ENCODE peak calls at places on chromosomes 11 and 22, in six cellular contexts. One of them, this sample, is unnamed.
A peak's percentile ranks its signal among the peaks of the same experiment; 100 is the strongest.

GRCh38 chr11:34235189-34235588 is 122.6 kb downstream of the ABTB2 start:
- DNase-seq in Panc1: no peak
- DNase-seq in HCT116: no peak
- DNase-seq in stomach: no peak
- DNase-seq in prostate gland: no peak
- DNase-seq in HepG2: no peak
- DNase-seq in this sample: no peak

GRCh38 chr11:77068461-77069335 is 1.9 kb downstream of the CAPN5 start:
- DNase-seq in Panc1: no peak
- DNase-seq in HCT116: no peak
- DNase-seq in stomach: no peak
- DNase-seq in prostate gland: no peak
- DNase-seq in HepG2: no peak
- DNase-seq in this sample: peak; percentile 62

GRCh38 chr11:132072044-132072879 is 701.8 kb downstream of the NTM start:
- DNase-seq in Panc1: no peak
- DNase-seq in HCT116: no peak
- DNase-seq in stomach: no peak
- DNase-seq in prostate gland: no peak
- DNase-seq in HepG2: no peak
- DNase-seq in this sample: no peak

GRCh38 chr11:73203790-73204189 is 14.3 kb upstream of the P2RY2 start:
- DNase-seq in Panc1: no peak
- DNase-seq in HCT116: no peak
- DNase-seq in stomach: no peak
- DNase-seq in prostate gland: no peak
- DNase-seq in HepG2: no peak
- DNase-seq in this sample: peak; percentile 56

GRCh38 chr11:127106142-127106541 is 105.6 kb upstream of the KIRREL3 start:
- DNase-seq in Panc1: no peak
- DNase-seq in HCT116: no peak
- DNase-seq in stomach: no peak
- DNase-seq in prostate gland: peak; percentile 21
- DNase-seq in HepG2: no peak
- DNase-seq in this sample: no peak

GRCh38 chr11:9951714-9952275 is 287.9 kb downstream of the SWAP70 start:
- DNase-seq in Panc1: no peak
- DNase-seq in HCT116: no peak
- DNase-seq in stomach: no peak
- DNase-seq in prostate gland: no peak
- DNase-seq in HepG2: no peak
- DNase-seq in this sample: no peak

GRCh38 chr11:63619967-63620366 is 5.7 kb upstream of the PLAAT3 start:
- DNase-seq in Panc1: no peak
- DNase-seq in HCT116: no peak
- DNase-seq in stomach: no peak
- DNase-seq in prostate gland: no peak
- DNase-seq in HepG2: no peak
- DNase-seq in this sample: no peak

GRCh38 chr11:123054301-123055065 is 7.5 kb downstream of the HSPA8 start:
- DNase-seq in Panc1: no peak
- DNase-seq in HCT116: peak; percentile 56
- DNase-seq in stomach: no peak
- DNase-seq in prostate gland: peak; percentile 44
- DNase-seq in HepG2: peak; percentile 70
- DNase-seq in this sample: no peak

GRCh38 chr11:68998390-68998911 is 14.6 kb downstream of the MRGPRF start:
- DNase-seq in Panc1: no peak
- DNase-seq in HCT116: no peak
- DNase-seq in stomach: no peak
- DNase-seq in prostate gland: no peak
- DNase-seq in HepG2: no peak
- DNase-seq in this sample: peak; percentile 71

GRCh38 chr22:37492428-37493344 is 6.5 kb upstream of the MFNG start:
- DNase-seq in Panc1: no peak
- DNase-seq in HCT116: no peak
- DNase-seq in stomach: no peak
- DNase-seq in prostate gland: no peak
- DNase-seq in HepG2: no peak
- DNase-seq in this sample: no peak

GRCh38 chr22:35661377-35661937 is 13.2 kb downstream of the APOL6 start:
- DNase-seq in Panc1: no peak
- DNase-seq in HCT116: no peak
- DNase-seq in stomach: no peak
- DNase-seq in prostate gland: no peak
- DNase-seq in HepG2: no peak
- DNase-seq in this sample: no peak

GRCh38 chr11:130652671-130653335 is 204.4 kb downstream of the ADAMTS15 start:
- DNase-seq in Panc1: no peak
- DNase-seq in HCT116: no peak
- DNase-seq in stomach: peak; percentile 39
- DNase-seq in prostate gland: peak; percentile 49
- DNase-seq in HepG2: no peak
- DNase-seq in this sample: peak; percentile 89

GRCh38 chr22:49010086-49010863 is 817.4 kb downstream of the BRD1 start:
- DNase-seq in Panc1: no peak
- DNase-seq in HCT116: no peak
- DNase-seq in stomach: peak; percentile 15
- DNase-seq in prostate gland: no peak
- DNase-seq in HepG2: no peak
- DNase-seq in this sample: no peak

GRCh38 chr11:19447150-19447566 is 206.4 kb upstream of the E2F8 start:
- DNase-seq in Panc1: no peak
- DNase-seq in HCT116: no peak
- DNase-seq in stomach: no peak
- DNase-seq in prostate gland: no peak
- DNase-seq in HepG2: no peak
- DNase-seq in this sample: no peak

GRCh38 chr11:134244593-134244992 is 8.6 kb downstream of the THYN1 start:
- DNase-seq in Panc1: no peak
- DNase-seq in HCT116: no peak
- DNase-seq in stomach: no peak
- DNase-seq in prostate gland: no peak
- DNase-seq in HepG2: peak; percentile 35
- DNase-seq in this sample: peak; percentile 69

GRCh38 chr22:18108187-18108586 is 2.4 kb upstream of the TUBA8 start:
- DNase-seq in Panc1: no peak
- DNase-seq in HCT116: no peak
- DNase-seq in stomach: no peak
- DNase-seq in prostate gland: no peak
- DNase-seq in HepG2: no peak
- DNase-seq in this sample: no peak

GRCh38 chr11:10669258-10670033 is 24.1 kb downstream of the IRAG1 start:
- DNase-seq in Panc1: no peak
- DNase-seq in HCT116: no peak
- DNase-seq in stomach: no peak
- DNase-seq in prostate gland: no peak
- DNase-seq in HepG2: no peak
- DNase-seq in this sample: no peak

GRCh38 chr11:112024178-112024777 is 930 bp upstream of the DLAT start:
- DNase-seq in Panc1: no peak
- DNase-seq in HCT116: no peak
- DNase-seq in stomach: no peak
- DNase-seq in prostate gland: no peak
- DNase-seq in HepG2: no peak
- DNase-seq in this sample: no peak

GRCh38 chr11:69823641-69824285 is 4.5 kb upstream of the FGF3 start:
- DNase-seq in Panc1: no peak
- DNase-seq in HCT116: no peak
- DNase-seq in stomach: no peak
- DNase-seq in prostate gland: no peak
- DNase-seq in HepG2: no peak
- DNase-seq in this sample: no peak

GRCh38 chr22:29427176-29427760 is 11.1 kb upstream of the RFPL1 start:
- DNase-seq in Panc1: no peak
- DNase-seq in HCT116: no peak
- DNase-seq in stomach: no peak
- DNase-seq in prostate gland: no peak
- DNase-seq in HepG2: no peak
- DNase-seq in this sample: no peak

GRCh38 chr11:2090172-2091111 is 48.7 kb downstream of the IGF2 start:
- DNase-seq in Panc1: no peak
- DNase-seq in HCT116: no peak
- DNase-seq in stomach: peak; percentile 24
- DNase-seq in prostate gland: no peak
- DNase-seq in HepG2: no peak
- DNase-seq in this sample: peak; percentile 75

GRCh38 chr11:17477361-17477760 is 716 bp upstream of the ABCC8 start:
- DNase-seq in Panc1: no peak
- DNase-seq in HCT116: no peak
- DNase-seq in stomach: no peak
- DNase-seq in prostate gland: no peak
- DNase-seq in HepG2: no peak
- DNase-seq in this sample: no peak

GRCh38 chr11:128424271-128424709 is 163.1 kb downstream of the ETS1 start:
- DNase-seq in Panc1: no peak
- DNase-seq in HCT116: no peak
- DNase-seq in stomach: no peak
- DNase-seq in prostate gland: no peak
- DNase-seq in HepG2: no peak
- DNase-seq in this sample: no peak

GRCh38 chr11:36512016-36512415 is 1.9 kb upstream of the TRAF6 start:
- DNase-seq in Panc1: no peak
- DNase-seq in HCT116: no peak
- DNase-seq in stomach: no peak
- DNase-seq in prostate gland: no peak
- DNase-seq in HepG2: peak; percentile 58
- DNase-seq in this sample: no peak

GRCh38 chr11:70606951-70607330 is 208.6 kb downstream of the CTTN start:
- DNase-seq in Panc1: no peak
- DNase-seq in HCT116: no peak
- DNase-seq in stomach: no peak
- DNase-seq in prostate gland: no peak
- DNase-seq in HepG2: no peak
- DNase-seq in this sample: no peak

GRCh38 chr11:75268626-75269366 is 28.2 kb downstream of the TPBGL start:
- DNase-seq in Panc1: no peak
- DNase-seq in HCT116: no peak
- DNase-seq in stomach: no peak
- DNase-seq in prostate gland: no peak
- DNase-seq in HepG2: no peak
- DNase-seq in this sample: peak; percentile 52

GRCh38 chr22:50599816-50600454 is 658 bp upstream of the MAPK8IP2 start:
- DNase-seq in Panc1: no peak
- DNase-seq in HCT116: no peak
- DNase-seq in stomach: peak; percentile 59
- DNase-seq in prostate gland: no peak
- DNase-seq in HepG2: peak; percentile 9
- DNase-seq in this sample: peak; percentile 71

DNA sequence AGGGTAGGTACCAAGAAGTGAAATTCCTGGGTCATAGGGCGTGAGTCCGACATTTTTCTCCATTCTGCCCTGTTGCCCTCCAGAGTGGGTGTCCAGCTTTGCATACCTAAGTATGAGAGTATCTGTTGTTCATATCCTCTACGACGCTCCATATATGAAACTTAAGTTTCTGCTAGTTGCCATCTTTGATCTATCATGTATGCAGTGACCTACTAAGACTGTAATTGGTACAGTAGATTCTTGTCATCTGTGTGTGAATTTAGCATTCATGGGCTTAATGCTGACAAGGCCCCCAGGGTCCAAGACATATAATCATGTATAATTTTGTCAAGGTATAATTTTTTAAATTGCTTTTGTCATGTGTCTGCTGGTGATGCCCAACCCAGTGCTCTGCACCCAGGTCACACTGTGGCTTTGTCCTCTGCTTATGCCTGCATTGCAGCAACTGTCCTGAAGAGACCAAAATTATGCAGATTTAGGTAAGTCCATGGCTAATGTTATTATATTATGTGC is 12.1 kb downstream of the NEAT1 start:
- DNase-seq in Panc1: no peak
- DNase-seq in HCT116: no peak
- DNase-seq in stomach: no peak
- DNase-seq in prostate gland: no peak
- DNase-seq in HepG2: no peak
- DNase-seq in this sample: no peak
- TF ChIP-seq POLR2AphosphoS5 in Panc1: no peak
- TF ChIP-seq POLR2AphosphoS5 in HCT116: no peak
- TF ChIP-seq POLR2AphosphoS5 in stomach: peak; percentile 48
- TF ChIP-seq POLR2AphosphoS5 in prostate gland: no peak
- TF ChIP-seq POLR2AphosphoS5 in HepG2: peak; percentile 60
- TF ChIP-seq POLR2AphosphoS5 in this sample: no peak

GRCh38 chr11:46290021-46290420 is 12.6 kb downstream of the CREB3L1 start:
- DNase-seq in Panc1: no peak
- DNase-seq in HCT116: no peak
- DNase-seq in stomach: no peak
- DNase-seq in prostate gland: no peak
- DNase-seq in HepG2: no peak
- DNase-seq in this sample: no peak
- H3K4me3 ChIP-seq in Panc1: no peak overlapping the region
- H3K4me3 ChIP-seq in HCT116: no peak overlapping the region
- H3K4me3 ChIP-seq in stomach: no peak overlapping the region
- H3K4me3 ChIP-seq in prostate gland: no peak overlapping the region
- H3K4me3 ChIP-seq in HepG2: no peak overlapping the region
- H3K4me3 ChIP-seq in this sample: no peak overlapping the region

DNA sequence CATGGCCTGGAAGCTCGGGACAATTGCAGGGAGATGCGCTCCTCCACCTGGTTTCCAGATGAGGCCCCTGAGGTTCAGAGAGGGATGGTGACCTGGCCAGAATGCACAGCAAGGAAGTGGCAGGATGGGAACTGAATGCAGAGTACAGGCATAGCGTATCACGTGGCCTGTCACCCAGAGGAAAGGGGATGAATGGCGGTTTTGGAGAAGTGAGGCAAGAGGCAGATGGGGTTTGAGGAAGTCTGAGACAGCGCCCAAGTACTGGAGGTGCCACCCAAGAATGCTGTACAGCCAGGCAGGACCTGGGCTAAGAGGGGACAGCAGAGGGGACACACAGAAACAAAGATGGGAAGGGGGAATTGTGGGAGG is 4.9 kb downstream of the RAB3IL1 start:
- DNase-seq in Panc1: no peak
- DNase-seq in HCT116: no peak
- DNase-seq in stomach: no peak
- DNase-seq in prostate gland: no peak
- DNase-seq in HepG2: no peak
- DNase-seq in this sample: peak; percentile 72
- TF ChIP-seq POLR2AphosphoS5 in Panc1: no peak
- TF ChIP-seq POLR2AphosphoS5 in HCT116: no peak
- TF ChIP-seq POLR2AphosphoS5 in stomach: no peak
- TF ChIP-seq POLR2AphosphoS5 in prostate gland: no peak
- TF ChIP-seq POLR2AphosphoS5 in HepG2: no peak
- TF ChIP-seq POLR2AphosphoS5 in this sample: no peak

DNA sequence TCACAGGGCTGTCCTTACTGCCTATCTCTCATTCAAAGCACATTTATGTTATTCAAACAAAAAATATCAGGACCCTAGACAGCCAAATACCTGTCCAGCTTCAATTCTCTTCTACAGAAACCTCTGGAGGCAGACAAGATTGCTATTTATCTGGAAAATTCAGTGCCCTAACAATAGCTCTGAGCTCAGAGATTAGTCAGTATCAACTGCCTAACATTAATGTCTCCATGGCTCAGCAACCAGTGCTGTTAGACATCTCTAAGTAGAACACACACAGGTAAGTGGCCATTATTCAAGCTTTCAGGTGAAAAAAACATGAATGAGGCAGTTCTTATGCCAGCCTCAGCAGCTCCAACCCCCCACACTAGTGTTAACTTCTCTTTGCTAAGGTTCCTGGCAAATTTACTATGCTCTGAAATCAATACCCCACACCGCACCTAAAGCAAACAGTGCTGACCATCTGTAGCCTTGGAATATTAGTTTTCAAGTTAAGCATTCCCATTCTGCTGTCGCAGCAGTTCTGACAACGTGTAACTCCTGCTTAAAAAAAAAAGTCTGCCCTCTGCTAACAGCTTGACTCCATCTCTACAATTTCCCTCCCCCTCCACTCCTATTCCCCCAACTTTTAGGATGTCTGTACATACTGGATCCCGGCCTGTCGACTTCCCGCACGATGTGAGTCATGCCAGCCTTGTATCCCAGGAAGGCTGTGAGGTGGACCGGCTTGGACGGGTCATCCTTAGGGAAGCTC is 1.5 kb downstream of the RPL3 start:
- DNase-seq in Panc1: no peak
- DNase-seq in HCT116: no peak
- DNase-seq in stomach: no peak
- DNase-seq in prostate gland: no peak
- DNase-seq in HepG2: no peak
- DNase-seq in this sample: no peak
- H3K4me3 ChIP-seq in Panc1: peak overlapping the region; percentile 96
- H3K4me3 ChIP-seq in HCT116: peak overlapping the region; percentile 86
- H3K4me3 ChIP-seq in stomach: peak overlapping the region; percentile 86
- H3K4me3 ChIP-seq in prostate gland: peak overlapping the region; percentile 55
- H3K4me3 ChIP-seq in HepG2: peak overlapping the region; percentile 94
- H3K4me3 ChIP-seq in this sample: peak overlapping the region; percentile 84

This sample was measured in suprapubic skin.